ENCODE peak calls at places on chromosomes 2 and 18, in ten cellular contexts. V, O, I, N, Y, K, P, B, Z and T are unnamed samples.

GRCh38 chr2:220664272-220665107 is 907.6 kb downstream of the EPHA4 start:
- DNase-seq in V (no peak), O (no peak), I (no peak), N (no peak), Y (no peak), K (no peak), P (no peak), B (no peak), Z (no peak), T (no peak)

GRCh38 chr2:238712011-238712410 is 135.9 kb upstream of the TWIST2 start:
- DNase-seq in V (no peak), O (no peak), I (no peak), N (no peak), Y (no peak), K (no peak), P (no peak), B (no peak), Z (no peak), T (no peak)

GRCh38 chr2:3581367-3582262 is 6.6 kb downstream of the RPS7 start:
- DNase-seq in V (no peak), O (peak), I (no peak), N (no peak), Y (no peak), K (no peak), P (no peak), B (no peak), Z (no peak), T (no peak)

GRCh38 chr2:11550901-11551568 is 17.2 kb downstream of the GREB1 start:
- DNase-seq in V (no peak), O (no peak), I (no peak), N (no peak), Y (no peak), K (no peak), P (no peak), B (no peak), Z (no peak), T (no peak)

GRCh38 chr2:2389215-2389614 is 58.1 kb upstream of the MYT1L start:
- DNase-seq in V (no peak), O (no peak), I (no peak), N (no peak), Y (no peak), K (no peak), P (no peak), B (no peak), Z (no peak), T (no peak)

GRCh38 chr2:29841386-29842004 is 79.9 kb downstream of the ALK start:
- DNase-seq in V (peak), O (no peak), I (peak), N (no peak), Y (peak), K (peak), P (peak), B (no peak), Z (no peak), T (no peak)

GRCh38 chr18:50855976-50856772 is 22.7 kb upstream of the ME2 start:
- DNase-seq in V (no peak), O (no peak), I (no peak), N (no peak), Y (no peak), K (no peak), P (no peak), B (no peak), Z (no peak), T (no peak)

GRCh38 chr2:30475542-30475941 is 28.5 kb downstream of the LCLAT1 start:
- DNase-seq in V (no peak), O (no peak), I (no peak), N (no peak), Y (no peak), K (no peak), P (no peak), B (no peak), Z (no peak), T (no peak)

GRCh38 chr2:174022431-174022830 is 57.3 kb upstream of the SP3 start:
- DNase-seq in V (no peak), O (no peak), I (no peak), N (no peak), Y (no peak), K (no peak), P (no peak), B (no peak), Z (no peak), T (no peak)

GRCh38 chr2:182220318-182220717 is 206.5 kb downstream of the PDE1A start:
- DNase-seq in V (no peak), O (no peak), I (no peak), N (no peak), Y (no peak), K (no peak), P (no peak), B (no peak), Z (no peak), T (no peak)

GRCh38 chr2:25378731-25379490 is 37.2 kb upstream of the DNMT3A start:
- DNase-seq in V (peak), O (peak), I (peak), N (no peak), Y (no peak), K (no peak), P (peak), B (no peak), Z (no peak), T (no peak)

GRCh38 chr2:239951825-239952224 is 73.3 kb downstream of the NDUFA10 start:
- DNase-seq in V (no peak), O (peak), I (no peak), N (no peak), Y (no peak), K (no peak), P (no peak), B (no peak), Z (no peak), T (no peak)

GRCh38 chr2:100067796-100068195 is 74.6 kb downstream of the AFF3 start:
- DNase-seq in V (no peak), O (no peak), I (no peak), N (no peak), Y (no peak), K (no peak), P (no peak), B (no peak), Z (no peak), T (no peak)

GRCh38 chr2:47300081-47300480 is 102.9 kb upstream of the MSH2 start:
- DNase-seq in V (no peak), O (no peak), I (no peak), N (no peak), Y (no peak), K (no peak), P (no peak), B (no peak), Z (no peak), T (no peak)

GRCh38 chr2:151553-152328 is 105.4 kb upstream of the FAM110C start:
- DNase-seq in V (no peak), O (no peak), I (no peak), N (no peak), Y (no peak), K (no peak), P (no peak), B (no peak), Z (no peak), T (no peak)

GRCh38 chr2:95374451-95374915 is 28.0 kb upstream of the FAHD2A start:
- DNase-seq in V (no peak), O (peak), I (no peak), N (no peak), Y (no peak), K (no peak), P (no peak), B (no peak), Z (no peak), T (no peak)

GRCh38 chr2:151459368-151459767 is 49.7 kb downstream of the RIF1 start:
- DNase-seq in V (no peak), O (no peak), I (no peak), N (no peak), Y (no peak), K (no peak), P (no peak), B (no peak), Z (no peak), T (no peak)

GRCh38 chr18:13486686-13487085 is 239.7 kb downstream of the FAM210A start:
- DNase-seq in V (no peak), O (no peak), I (no peak), N (no peak), Y (no peak), K (no peak), P (no peak), B (no peak), Z (no peak), T (no peak)

GRCh38 chr18:50707841-50708240 is 112.0 kb downstream of the MRO start:
- DNase-seq in V (no peak), O (no peak), I (no peak), N (no peak), Y (no peak), K (no peak), P (no peak), B (no peak), Z (no peak), T (no peak)

GRCh38 chr2:62181836-62182235 is 14.1 kb upstream of the B3GNT2 start:
- DNase-seq in V (no peak), O (no peak), I (no peak), N (no peak), Y (no peak), K (no peak), P (no peak), B (no peak), Z (no peak), T (no peak)

GRCh38 chr2:70161069-70161534 is 29.7 kb downstream of the C2orf42 start:
- DNase-seq in V (no peak), O (peak), I (no peak), N (no peak), Y (no peak), K (no peak), P (peak), B (no peak), Z (no peak), T (no peak)

GRCh38 chr2:6845312-6845711 is 20.4 kb downstream of the CMPK2 start:
- DNase-seq in V (no peak), O (no peak), I (peak), N (no peak), Y (peak), K (peak), P (peak), B (no peak), Z (no peak), T (no peak)